ENCODE peak calls at places on chromosome 13, in seven cellular contexts. P, X, G, I, U, H and B are unnamed samples.

GRCh38 chr13:112859817-112860190 is 109.2 kb upstream of the MCF2L start:
- DNase-seq in P (no peak), X (no peak), G (no peak), I (no peak), U (no peak), H (no peak), B (no peak)

GRCh38 chr13:50123862-50124535 is 108.8 kb downstream of the KCNRG start:
- DNase-seq in P (peak; percentile 92), X (no peak), G (peak; percentile 89), I (no peak), U (peak; percentile 89), H (peak; percentile 71), B (peak; percentile 96)

GRCh38 chr13:37168151-37168550 is 62.7 kb upstream of the CSNK1A1L start:
- DNase-seq in P (no peak), X (no peak), G (no peak), I (no peak), U (no peak), H (no peak), B (no peak)

GRCh38 chr13:97076898-97077297 is 82.6 kb upstream of the OXGR1 start:
- DNase-seq in P (no peak), X (no peak), G (no peak), I (no peak), U (no peak), H (no peak), B (no peak)

GRCh38 chr13:35879111-35879510 is 252.1 kb downstream of the DCLK1 start:
- DNase-seq in P (no peak), X (no peak), G (no peak), I (no peak), U (no peak), H (no peak), B (no peak)

GRCh38 chr13:40780822-40781401 is 8.5 kb upstream of the SLC25A15 start:
- DNase-seq in P (peak; percentile 45), X (no peak), G (no peak), I (no peak), U (no peak), H (no peak), B (no peak)

GRCh38 chr13:33303885-33304284 is 18.3 kb upstream of the STARD13 start:
- DNase-seq in P (no peak), X (no peak), G (no peak), I (no peak), U (no peak), H (no peak), B (no peak)

GRCh38 chr13:114049026-114049425 is 75.2 kb upstream of the C13orf46 start:
- DNase-seq in P (no peak), X (no peak), G (no peak), I (no peak), U (no peak), H (peak; percentile 29), B (no peak)

GRCh38 chr13:43939149-43939548 is 59.4 kb downstream of the LACC1 start:
- DNase-seq in P (no peak), X (no peak), G (no peak), I (no peak), U (no peak), H (no peak), B (no peak)

GRCh38 chr13:113820813-113821651 is 42.8 kb downstream of the GAS6 start:
- DNase-seq in P (peak; percentile 77), X (no peak), G (no peak), I (peak; percentile 79), U (peak; percentile 91), H (no peak), B (peak; percentile 86)

GRCh38 chr13:113647351-113648217 is 10.4 kb downstream of the ATP4B start:
- DNase-seq in P (peak; percentile 21), X (no peak), G (no peak), I (peak; percentile 83), U (no peak), H (no peak), B (peak; percentile 98)

GRCh38 chr13:113764793-113765190 is 5.8 kb downstream of the TMEM255B start:
- DNase-seq in P (no peak), X (no peak), G (no peak), I (no peak), U (no peak), H (no peak), B (no peak)

GRCh38 chr13:60402022-60402421 is 5.0 kb downstream of the TDRD3 start:
- DNase-seq in P (no peak), X (no peak), G (no peak), I (no peak), U (no peak), H (no peak), B (no peak)

GRCh38 chr13:113973218-113974164 is at the start of gene C13orf46:
- DNase-seq in P (no peak), X (no peak), G (no peak), I (no peak), U (no peak), H (no peak), B (no peak)

GRCh38 chr13:35984776-35985453 is 146.3 kb downstream of the DCLK1 start:
- DNase-seq in P (no peak), X (no peak), G (peak; percentile 13), I (peak; percentile 24), U (no peak), H (no peak), B (peak; percentile 97)

GRCh38 chr13:96967248-96967745 is 27.0 kb downstream of the OXGR1 start:
- DNase-seq in P (peak; percentile 58), X (no peak), G (no peak), I (no peak), U (peak; percentile 10), H (no peak), B (no peak)

GRCh38 chr13:94710881-94711560 is 1.3 kb downstream of the SOX21 start:
- DNase-seq in P (peak; percentile 22), X (no peak), G (no peak), I (peak; percentile 40), U (no peak), H (no peak), B (peak; percentile 41)

GRCh38 chr13:98195054-98195791 is 18.2 kb upstream of the RNF113B start:
- DNase-seq in P (no peak), X (no peak), G (no peak), I (no peak), U (no peak), H (no peak), B (no peak)

GRCh38 chr13:49498211-49498610 is 2.5 kb downstream of the PHF11 start:
- DNase-seq in P (no peak), X (no peak), G (no peak), I (no peak), U (no peak), H (no peak), B (no peak)

GRCh38 chr13:50915562-50915961 is 6.0 kb downstream of the RNASEH2B start:
- DNase-seq in P (no peak), X (no peak), G (no peak), I (no peak), U (no peak), H (no peak), B (no peak)

GRCh38 chr13:86960876-86961275 is 710.3 kb upstream of the SLITRK5 start:
- DNase-seq in P (no peak), X (no peak), G (no peak), I (no peak), U (no peak), H (no peak), B (no peak)

GRCh38 chr13:99974939-99975561 is 3.5 kb upstream of the ZIC5 start:
- DNase-seq in P (no peak), X (no peak), G (peak; percentile 0), I (no peak), U (no peak), H (no peak), B (no peak)

GRCh38 chr13:94192576-94192975 is 286.9 kb downstream of the DCT start:
- DNase-seq in P (peak; percentile 77), X (peak; percentile 38), G (peak; percentile 30), I (no peak), U (no peak), H (no peak), B (peak; percentile 6)

GRCh38 chr13:36685912-36686311 is 12.1 kb downstream of the SERTM1 start:
- DNase-seq in P (no peak), X (no peak), G (no peak), I (no peak), U (no peak), H (no peak), B (no peak)

GRCh38 chr13:108859202-108860012 is 230.0 kb downstream of the MYO16 start:
- DNase-seq in P (peak; percentile 84), X (no peak), G (peak; percentile 19), I (no peak), U (peak; percentile 14), H (no peak), B (no peak)

GRCh38 chr13:63124863-63125262 is 1709.2 kb upstream of the PCDH20 start:
- DNase-seq in P (peak; percentile 57), X (no peak), G (peak; percentile 23), I (no peak), U (no peak), H (no peak), B (peak; percentile 17)

GRCh38 chr13:77143325-77143907 is 116.5 kb upstream of the FBXL3 start:
- DNase-seq in P (no peak), X (no peak), G (no peak), I (no peak), U (no peak), H (no peak), B (no peak)

GRCh38 chr13:51475727-51476521 is 23.1 kb upstream of the INTS6 start:
- DNase-seq in P (no peak), X (no peak), G (no peak), I (no peak), U (no peak), H (no peak), B (no peak)

GRCh38 chr13:77863037-77863630 is 55.5 kb downstream of the EDNRB start:
- DNase-seq in P (no peak), X (no peak), G (no peak), I (no peak), U (no peak), H (no peak), B (no peak)

GRCh38 chr13:30847697-30848307 is 58.3 kb upstream of the MEDAG start:
- DNase-seq in P (peak; percentile 93), X (no peak), G (no peak), I (no peak), U (peak; percentile 82), H (no peak), B (no peak)

GRCh38 chr13:38819053-38819452 is 132.2 kb downstream of the FREM2 start:
- DNase-seq in P (peak; percentile 38), X (no peak), G (no peak), I (peak; percentile 24), U (no peak), H (no peak), B (peak; percentile 98)

GRCh38 chr13:38664920-38665319 is 22.0 kb upstream of the FREM2 start:
- DNase-seq in P (no peak), X (no peak), G (no peak), I (no peak), U (no peak), H (no peak), B (no peak)

GRCh38 chr13:36819811-36820140 is 754 bp downstream of the RFXAP start:
- DNase-seq in P (no peak), X (no peak), G (peak; percentile 24), I (no peak), U (no peak), H (peak; percentile 21), B (no peak)

GRCh38 chr13:32045963-32046785 is 14.6 kb downstream of the FRY start:
- DNase-seq in P (peak; percentile 69), X (no peak), G (no peak), I (no peak), U (no peak), H (no peak), B (no peak)

GRCh38 chr13:39777527-39778061 is 122.1 kb downstream of the COG6 start:
- DNase-seq in P (peak; percentile 71), X (no peak), G (no peak), I (no peak), U (peak; percentile 19), H (no peak), B (no peak)

GRCh38 chr13:95185851-95186250 is 115.4 kb downstream of the ABCC4 start:
- DNase-seq in P (no peak), X (no peak), G (no peak), I (no peak), U (no peak), H (peak; percentile 50), B (no peak)

GRCh38 chr13:105213512-105213911 is 1322.0 kb downstream of the EFNB2 start:
- DNase-seq in P (no peak), X (no peak), G (no peak), I (no peak), U (no peak), H (no peak), B (no peak)

GRCh38 chr13:67134322-67135129 is 95.6 kb downstream of the PCDH9 start:
- DNase-seq in P (no peak), X (no peak), G (no peak), I (no peak), U (no peak), H (no peak), B (no peak)